ENCODE peak calls at places on chromosomes 11 and 22, in seven cellular contexts. One of them, this sample, is unnamed.

GRCh38 chr11:73597340-73597955 is 464 bp downstream of the FAM168A start:
- DNase-seq in CD8-positive, alpha-beta T cell: no peak
- DNase-seq in right atrium auricular region: no peak
- DNase-seq in IMR-90: no peak
- DNase-seq in RWPE1: peak; percentile 6
- DNase-seq in AG04450: no peak
- DNase-seq in HCT116: no peak
- DNase-seq in this sample: no peak

GRCh38 chr11:93741882-93742226 is 382 bp downstream of the C11orf54 start:
- DNase-seq in IMR-90: peak; percentile 68
- DNase-seq in CD8-positive, alpha-beta T cell: no peak
- DNase-seq in right atrium auricular region: no peak
- DNase-seq in RWPE1: peak; percentile 76
- DNase-seq in AG04450: no peak
- DNase-seq in HCT116: no peak
- DNase-seq in this sample: no peak

GRCh38 chr11:70739091-70739490 is 340.8 kb downstream of the CTTN start:
- DNase-seq in HCT116: no peak
- DNase-seq in right atrium auricular region: no peak
- DNase-seq in CD8-positive, alpha-beta T cell: no peak
- DNase-seq in RWPE1: no peak
- DNase-seq in IMR-90: no peak
- DNase-seq in AG04450: no peak
- DNase-seq in this sample: no peak

GRCh38 chr11:79196950-79197349 is 243.9 kb downstream of the TENM4 start:
- DNase-seq in IMR-90: no peak
- DNase-seq in AG04450: no peak
- DNase-seq in CD8-positive, alpha-beta T cell: no peak
- DNase-seq in right atrium auricular region: no peak
- DNase-seq in HCT116: no peak
- DNase-seq in RWPE1: peak; percentile 44
- DNase-seq in this sample: no peak

GRCh38 chr11:92852946-92853345 is 116.5 kb upstream of the MTNR1B start:
- DNase-seq in IMR-90: no peak
- DNase-seq in HCT116: no peak
- DNase-seq in AG04450: no peak
- DNase-seq in right atrium auricular region: no peak
- DNase-seq in CD8-positive, alpha-beta T cell: no peak
- DNase-seq in RWPE1: peak; percentile 57
- DNase-seq in this sample: no peak

GRCh38 chr11:7490535-7490934 is 5.2 kb downstream of the OLFML1 start:
- DNase-seq in AG04450: no peak
- DNase-seq in right atrium auricular region: no peak
- DNase-seq in RWPE1: no peak
- DNase-seq in CD8-positive, alpha-beta T cell: no peak
- DNase-seq in IMR-90: no peak
- DNase-seq in HCT116: no peak
- DNase-seq in this sample: no peak

GRCh38 chr11:65496304-65497140 is 2.3 kb upstream of the MALAT1 start:
- DNase-seq in AG04450: no peak
- DNase-seq in IMR-90: peak; percentile 48
- DNase-seq in right atrium auricular region: no peak
- DNase-seq in CD8-positive, alpha-beta T cell: no peak
- DNase-seq in RWPE1: no peak
- DNase-seq in HCT116: no peak
- DNase-seq in this sample: no peak

GRCh38 chr11:22539851-22540376 is 85.7 kb downstream of the FANCF start:
- DNase-seq in RWPE1: peak; percentile 52
- DNase-seq in HCT116: no peak
- DNase-seq in CD8-positive, alpha-beta T cell: no peak
- DNase-seq in AG04450: no peak
- DNase-seq in right atrium auricular region: no peak
- DNase-seq in IMR-90: peak; percentile 28
- DNase-seq in this sample: no peak

GRCh38 chr11:82176945-82177344 is 556.7 kb downstream of the FAM181B start:
- DNase-seq in AG04450: no peak
- DNase-seq in CD8-positive, alpha-beta T cell: no peak
- DNase-seq in IMR-90: no peak
- DNase-seq in HCT116: no peak
- DNase-seq in right atrium auricular region: no peak
- DNase-seq in RWPE1: no peak
- DNase-seq in this sample: no peak

GRCh38 chr22:50218153-50218995 is 17.6 kb downstream of the SELENOO start:
- DNase-seq in HCT116: no peak
- DNase-seq in RWPE1: no peak
- DNase-seq in AG04450: no peak
- DNase-seq in CD8-positive, alpha-beta T cell: no peak
- DNase-seq in IMR-90: no peak
- DNase-seq in right atrium auricular region: no peak
- DNase-seq in this sample: no peak

GRCh38 chr22:32020117-32020516 is 22.9 kb upstream of the SLC5A1 start:
- DNase-seq in IMR-90: peak; percentile 81
- DNase-seq in CD8-positive, alpha-beta T cell: no peak
- DNase-seq in RWPE1: peak; percentile 79
- DNase-seq in right atrium auricular region: no peak
- DNase-seq in AG04450: peak; percentile 18
- DNase-seq in HCT116: peak; percentile 51
- DNase-seq in this sample: no peak

GRCh38 chr11:76588455-76589325 is 81.9 kb downstream of the LRRC32 start:
- DNase-seq in IMR-90: peak; percentile 25
- DNase-seq in right atrium auricular region: peak; percentile 85
- DNase-seq in HCT116: no peak
- DNase-seq in AG04450: no peak
- DNase-seq in RWPE1: no peak
- DNase-seq in CD8-positive, alpha-beta T cell: no peak
- DNase-seq in this sample: no peak

GRCh38 chr11:74739546-74740270 is 8.5 kb upstream of the CHRDL2 start:
- DNase-seq in right atrium auricular region: no peak
- DNase-seq in HCT116: peak; percentile 41
- DNase-seq in CD8-positive, alpha-beta T cell: peak; percentile 51
- DNase-seq in AG04450: peak; percentile 44
- DNase-seq in IMR-90: peak; percentile 73
- DNase-seq in RWPE1: peak; percentile 79
- DNase-seq in this sample: no peak

GRCh38 chr22:44885806-44886360 is 123.9 kb downstream of the PHF21B start:
- DNase-seq in HCT116: no peak
- DNase-seq in IMR-90: no peak
- DNase-seq in RWPE1: no peak
- DNase-seq in CD8-positive, alpha-beta T cell: no peak
- DNase-seq in right atrium auricular region: no peak
- DNase-seq in AG04450: no peak
- DNase-seq in this sample: no peak

GRCh38 chr11:132772712-132773545 is 759.4 kb downstream of the OPCML start:
- DNase-seq in AG04450: no peak
- DNase-seq in CD8-positive, alpha-beta T cell: no peak
- DNase-seq in HCT116: no peak
- DNase-seq in IMR-90: no peak
- DNase-seq in right atrium auricular region: no peak
- DNase-seq in RWPE1: no peak
- DNase-seq in this sample: peak; percentile 15

DNA sequence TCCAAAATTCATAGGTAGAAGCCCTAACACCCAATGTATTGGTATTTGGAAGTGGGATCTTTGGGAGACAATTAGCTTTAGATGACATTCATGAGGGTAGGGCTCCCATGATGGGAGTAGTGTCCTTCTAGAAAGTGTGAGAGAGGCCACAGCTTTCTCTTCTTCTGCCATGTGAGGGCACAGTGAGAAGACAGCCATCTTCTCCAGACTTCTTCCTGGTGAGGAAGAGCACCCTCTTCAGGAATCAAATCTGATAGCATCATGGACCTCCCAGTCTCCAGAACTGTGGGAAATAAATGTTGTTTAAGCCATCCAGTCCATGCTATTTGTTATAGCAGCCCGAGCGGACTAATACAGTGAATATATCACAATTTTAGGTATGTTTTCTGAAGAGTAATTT is 96.9 kb downstream of the CNTN5 start:
- DNase-seq in right atrium auricular region: no peak
- DNase-seq in CD8-positive, alpha-beta T cell: no peak
- DNase-seq in HCT116: no peak
- DNase-seq in IMR-90: no peak
- DNase-seq in AG04450: no peak
- DNase-seq in RWPE1: no peak
- DNase-seq in this sample: no peak
- H3K27ac ChIP-seq in right atrium auricular region: no peak overlapping the region
- H3K27ac ChIP-seq in CD8-positive, alpha-beta T cell: no peak overlapping the region
- H3K27ac ChIP-seq in HCT116: no peak overlapping the region
- H3K27ac ChIP-seq in IMR-90: no peak overlapping the region
- H3K27ac ChIP-seq in AG04450: no peak overlapping the region
- H3K27ac ChIP-seq in RWPE1: no peak overlapping the region
- H3K27ac ChIP-seq in this sample: no peak overlapping the region

DNA sequence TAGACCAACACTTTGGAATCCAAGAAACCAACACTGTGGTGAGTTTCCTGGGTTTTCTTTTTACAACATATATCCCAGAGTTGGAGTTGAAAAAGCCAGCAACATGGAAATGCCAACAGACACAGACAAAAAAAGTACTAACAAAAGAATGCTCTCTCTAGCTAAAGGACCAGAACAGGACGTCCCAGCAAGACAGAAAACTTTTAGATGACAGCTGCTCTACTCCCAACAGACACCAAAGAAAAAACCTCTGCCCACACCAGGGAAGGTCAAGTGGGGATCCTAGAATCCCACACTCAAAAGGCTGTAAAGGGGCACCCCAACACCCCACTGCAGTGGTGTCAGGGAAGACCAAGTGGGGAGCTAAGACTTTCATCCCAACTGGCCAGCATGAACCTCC is 23.3 kb downstream of the RRAS2 start:
- DNase-seq in IMR-90: no peak
- DNase-seq in CD8-positive, alpha-beta T cell: no peak
- DNase-seq in AG04450: no peak
- DNase-seq in right atrium auricular region: no peak
- DNase-seq in RWPE1: no peak
- DNase-seq in HCT116: no peak
- DNase-seq in this sample: no peak
- H3K27ac ChIP-seq in IMR-90: no peak overlapping the region
- H3K27ac ChIP-seq in CD8-positive, alpha-beta T cell: no peak overlapping the region
- H3K27ac ChIP-seq in AG04450: no peak overlapping the region
- H3K27ac ChIP-seq in right atrium auricular region: no peak overlapping the region
- H3K27ac ChIP-seq in RWPE1: peak overlapping the region; percentile 60
- H3K27ac ChIP-seq in HCT116: no peak overlapping the region
- H3K27ac ChIP-seq in this sample: no peak overlapping the region

GRCh38 chr11:46849631-46850030 is 3.6 kb upstream of the CKAP5 start:
- DNase-seq in CD8-positive, alpha-beta T cell: no peak
- DNase-seq in RWPE1: peak; percentile 14
- DNase-seq in HCT116: no peak
- DNase-seq in right atrium auricular region: no peak
- DNase-seq in AG04450: no peak
- DNase-seq in IMR-90: no peak
- DNase-seq in this sample: no peak
- H3K27ac ChIP-seq in CD8-positive, alpha-beta T cell: no peak overlapping the region
- H3K27ac ChIP-seq in RWPE1: no peak overlapping the region
- H3K27ac ChIP-seq in HCT116: no peak overlapping the region
- H3K27ac ChIP-seq in right atrium auricular region: no peak overlapping the region
- H3K27ac ChIP-seq in AG04450: no peak overlapping the region
- H3K27ac ChIP-seq in IMR-90: no peak overlapping the region
- H3K27ac ChIP-seq in this sample: no peak overlapping the region

GRCh38 chr11:68266121-68266891 is 5.5 kb downstream of the C11orf24 start:
- DNase-seq in IMR-90: no peak
- DNase-seq in HCT116: no peak
- DNase-seq in RWPE1: no peak
- DNase-seq in CD8-positive, alpha-beta T cell: no peak
- DNase-seq in right atrium auricular region: no peak
- DNase-seq in AG04450: no peak
- DNase-seq in this sample: peak; percentile 38

GRCh38 chr11:68263444-68264035 is 8.2 kb downstream of the C11orf24 start:
- DNase-seq in CD8-positive, alpha-beta T cell: no peak
- DNase-seq in IMR-90: no peak
- DNase-seq in RWPE1: no peak
- DNase-seq in right atrium auricular region: no peak
- DNase-seq in HCT116: no peak
- DNase-seq in AG04450: no peak
- DNase-seq in this sample: no peak

GRCh38 chr11:68266936-68267880 is 4.6 kb downstream of the C11orf24 start:
- DNase-seq in HCT116: no peak
- DNase-seq in right atrium auricular region: no peak
- DNase-seq in AG04450: no peak
- DNase-seq in IMR-90: peak; percentile 17
- DNase-seq in CD8-positive, alpha-beta T cell: no peak
- DNase-seq in RWPE1: no peak
- DNase-seq in this sample: no peak

GRCh38 chr11:68264244-68264643 is 7.5 kb downstream of the C11orf24 start:
- DNase-seq in right atrium auricular region: no peak
- DNase-seq in IMR-90: no peak
- DNase-seq in RWPE1: no peak
- DNase-seq in AG04450: no peak
- DNase-seq in CD8-positive, alpha-beta T cell: no peak
- DNase-seq in HCT116: no peak
- DNase-seq in this sample: no peak

DNA sequence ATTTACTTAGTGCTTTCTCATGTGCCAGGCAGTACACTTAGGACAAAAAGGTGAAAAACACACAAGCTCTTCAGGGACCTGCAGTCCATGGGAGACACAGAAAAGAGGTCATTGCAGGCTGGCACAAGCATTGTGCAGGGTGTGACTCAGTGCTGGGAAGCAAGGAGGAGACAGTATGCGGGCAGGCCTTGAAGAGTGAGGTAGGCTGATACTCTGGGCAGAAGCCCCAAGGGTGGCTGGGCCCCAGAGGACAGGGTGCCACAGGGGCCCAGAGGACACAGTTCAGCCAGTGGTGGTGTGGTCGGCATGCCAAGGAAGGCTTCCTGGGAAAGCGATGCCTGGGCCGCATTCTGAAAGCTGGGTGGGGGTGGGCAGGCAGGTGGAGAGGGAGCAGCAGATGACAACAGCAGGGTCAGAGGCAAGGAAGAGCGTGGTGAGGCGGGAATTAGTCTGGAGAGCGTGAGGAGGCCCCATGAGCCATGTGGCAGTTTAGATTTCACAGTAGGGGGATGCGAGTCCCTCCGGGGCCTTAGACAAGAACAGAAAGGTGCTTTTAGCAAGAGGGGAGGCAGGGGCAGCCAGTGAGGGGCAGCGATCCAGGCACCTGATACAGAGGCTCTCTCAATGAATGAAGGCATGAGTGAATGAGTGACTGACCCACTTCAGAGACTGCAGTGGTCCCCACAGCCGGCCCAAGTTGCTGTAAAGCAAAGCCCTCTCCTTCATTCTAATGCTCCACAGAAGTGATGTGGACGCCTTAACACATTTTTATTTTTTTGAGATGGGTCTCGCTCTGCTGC is 6.8 kb downstream of the C11orf24 start:
- DNase-seq in CD8-positive, alpha-beta T cell: no peak
- DNase-seq in right atrium auricular region: no peak
- DNase-seq in AG04450: no peak
- DNase-seq in HCT116: no peak
- DNase-seq in RWPE1: no peak
- DNase-seq in IMR-90: no peak
- DNase-seq in this sample: no peak
- H3K27ac ChIP-seq in CD8-positive, alpha-beta T cell: no peak overlapping the region
- H3K27ac ChIP-seq in right atrium auricular region: no peak overlapping the region
- H3K27ac ChIP-seq in AG04450: no peak overlapping the region
- H3K27ac ChIP-seq in HCT116: no peak overlapping the region
- H3K27ac ChIP-seq in RWPE1: no peak overlapping the region
- H3K27ac ChIP-seq in IMR-90: no peak overlapping the region
- H3K27ac ChIP-seq in this sample: no peak overlapping the region

This sample was measured in caudate nucleus.